ENCODE peak calls at places on chromosomes 12 and 14, in seven cellular contexts. One of them, this sample, is unnamed.

GRCh38 chr12:71935594-71935993 is 3.1 kb upstream of the TPH2 start:
- DNase-seq in AG09309: no peak
- DNase-seq in lung: no peak
- DNase-seq in WTC11: no peak
- DNase-seq in choroid plexus epithelial cell: no peak
- DNase-seq in suprapubic skin: no peak
- DNase-seq in astrocyte of the spinal cord: no peak
- DNase-seq in this sample: no peak

GRCh38 chr14:52283099-52283498 is 15.6 kb downstream of the PTGDR start:
- DNase-seq in choroid plexus epithelial cell: no peak
- DNase-seq in WTC11: no peak
- DNase-seq in AG09309: no peak
- DNase-seq in astrocyte of the spinal cord: no peak
- DNase-seq in suprapubic skin: no peak
- DNase-seq in lung: no peak
- DNase-seq in this sample: no peak

GRCh38 chr12:82723093-82723492 is 36.4 kb downstream of the TMTC2 start:
- DNase-seq in choroid plexus epithelial cell: no peak
- DNase-seq in WTC11: no peak
- DNase-seq in AG09309: no peak
- DNase-seq in astrocyte of the spinal cord: no peak
- DNase-seq in lung: no peak
- DNase-seq in suprapubic skin: no peak
- DNase-seq in this sample: no peak

GRCh38 chr12:14367097-14367661 is 1.7 kb downstream of the ATF7IP start:
- DNase-seq in suprapubic skin: no peak
- DNase-seq in lung: no peak
- DNase-seq in WTC11: no peak
- DNase-seq in AG09309: no peak
- DNase-seq in astrocyte of the spinal cord: peak
- DNase-seq in choroid plexus epithelial cell: peak
- DNase-seq in this sample: no peak

GRCh38 chr12:52521175-52521574 is 981 bp upstream of the KRT5 start:
- DNase-seq in lung: peak
- DNase-seq in astrocyte of the spinal cord: no peak
- DNase-seq in suprapubic skin: no peak
- DNase-seq in choroid plexus epithelial cell: peak
- DNase-seq in WTC11: no peak
- DNase-seq in AG09309: no peak
- DNase-seq in this sample: no peak

GRCh38 chr14:98477935-98478334 is 794.1 kb downstream of the BCL11B start:
- DNase-seq in suprapubic skin: no peak
- DNase-seq in WTC11: no peak
- DNase-seq in astrocyte of the spinal cord: no peak
- DNase-seq in choroid plexus epithelial cell: no peak
- DNase-seq in lung: no peak
- DNase-seq in AG09309: no peak
- DNase-seq in this sample: no peak

GRCh38 chr12:105942316-105942715 is 196.4 kb downstream of the NUAK1 start:
- DNase-seq in lung: no peak
- DNase-seq in suprapubic skin: no peak
- DNase-seq in WTC11: no peak
- DNase-seq in AG09309: no peak
- DNase-seq in choroid plexus epithelial cell: no peak
- DNase-seq in astrocyte of the spinal cord: no peak
- DNase-seq in this sample: no peak

GRCh38 chr12:32455607-32456063 is 56.3 kb downstream of the FGD4 start:
- DNase-seq in suprapubic skin: no peak
- DNase-seq in WTC11: no peak
- DNase-seq in AG09309: peak
- DNase-seq in lung: no peak
- DNase-seq in choroid plexus epithelial cell: peak
- DNase-seq in astrocyte of the spinal cord: peak
- DNase-seq in this sample: no peak

GRCh38 chr12:130622803-130623202 is 93.3 kb downstream of the RIMBP2 start:
- DNase-seq in choroid plexus epithelial cell: no peak
- DNase-seq in WTC11: no peak
- DNase-seq in lung: no peak
- DNase-seq in AG09309: no peak
- DNase-seq in suprapubic skin: no peak
- DNase-seq in astrocyte of the spinal cord: no peak
- DNase-seq in this sample: no peak

GRCh38 chr14:63759454-63759853 is 31.6 kb upstream of the SGPP1 start:
- DNase-seq in suprapubic skin: no peak
- DNase-seq in AG09309: peak
- DNase-seq in astrocyte of the spinal cord: peak
- DNase-seq in lung: no peak
- DNase-seq in WTC11: no peak
- DNase-seq in choroid plexus epithelial cell: peak
- DNase-seq in this sample: no peak

GRCh38 chr12:33357181-33357580 is 82.4 kb downstream of the SYT10 start:
- DNase-seq in astrocyte of the spinal cord: no peak
- DNase-seq in AG09309: no peak
- DNase-seq in lung: no peak
- DNase-seq in WTC11: no peak
- DNase-seq in choroid plexus epithelial cell: no peak
- DNase-seq in suprapubic skin: no peak
- DNase-seq in this sample: no peak

GRCh38 chr14:34851395-34851794 is 23.8 kb downstream of the BAZ1A start:
- DNase-seq in suprapubic skin: no peak
- DNase-seq in lung: no peak
- DNase-seq in AG09309: no peak
- DNase-seq in choroid plexus epithelial cell: peak
- DNase-seq in WTC11: no peak
- DNase-seq in astrocyte of the spinal cord: peak
- DNase-seq in this sample: no peak

GRCh38 chr14:37968664-37969225 is 239.0 kb upstream of the SSTR1 start:
- DNase-seq in astrocyte of the spinal cord: no peak
- DNase-seq in AG09309: no peak
- DNase-seq in lung: no peak
- DNase-seq in choroid plexus epithelial cell: no peak
- DNase-seq in WTC11: no peak
- DNase-seq in suprapubic skin: no peak
- DNase-seq in this sample: no peak

GRCh38 chr14:80996049-80996901 is 40.9 kb downstream of the TSHR start:
- DNase-seq in WTC11: no peak
- DNase-seq in suprapubic skin: no peak
- DNase-seq in lung: no peak
- DNase-seq in choroid plexus epithelial cell: peak
- DNase-seq in astrocyte of the spinal cord: peak
- DNase-seq in AG09309: peak
- DNase-seq in this sample: no peak

GRCh38 chr12:10033783-10034381 is 3.4 kb downstream of the CLEC9A start:
- DNase-seq in lung: no peak
- DNase-seq in WTC11: no peak
- DNase-seq in AG09309: no peak
- DNase-seq in astrocyte of the spinal cord: peak
- DNase-seq in suprapubic skin: no peak
- DNase-seq in choroid plexus epithelial cell: peak
- DNase-seq in this sample: no peak

GRCh38 chr12:113142173-113142885 is 6.8 kb upstream of the RASAL1 start:
- DNase-seq in WTC11: no peak
- DNase-seq in AG09309: no peak
- DNase-seq in choroid plexus epithelial cell: no peak
- DNase-seq in lung: no peak
- DNase-seq in suprapubic skin: no peak
- DNase-seq in astrocyte of the spinal cord: no peak
- DNase-seq in this sample: no peak

GRCh38 chr14:39442293-39442692 is 10.1 kb upstream of the FBXO33 start:
- DNase-seq in lung: no peak
- DNase-seq in astrocyte of the spinal cord: no peak
- DNase-seq in WTC11: no peak
- DNase-seq in AG09309: no peak
- DNase-seq in suprapubic skin: no peak
- DNase-seq in choroid plexus epithelial cell: no peak
- DNase-seq in this sample: no peak

GRCh38 chr12:64352181-64352580 is 38.4 kb downstream of the C12orf56 start:
- DNase-seq in astrocyte of the spinal cord: no peak
- DNase-seq in suprapubic skin: no peak
- DNase-seq in lung: no peak
- DNase-seq in WTC11: peak
- DNase-seq in AG09309: no peak
- DNase-seq in choroid plexus epithelial cell: no peak
- DNase-seq in this sample: no peak

GRCh38 chr12:18284461-18284860 is 23.1 kb downstream of the PIK3C2G start:
- DNase-seq in lung: no peak
- DNase-seq in suprapubic skin: no peak
- DNase-seq in WTC11: no peak
- DNase-seq in astrocyte of the spinal cord: no peak
- DNase-seq in choroid plexus epithelial cell: no peak
- DNase-seq in AG09309: no peak
- DNase-seq in this sample: no peak

GRCh38 chr12:48542300-48542928 is 17.0 kb downstream of the OR8S1 start:
- DNase-seq in suprapubic skin: no peak
- DNase-seq in AG09309: no peak
- DNase-seq in astrocyte of the spinal cord: no peak
- DNase-seq in lung: peak
- DNase-seq in WTC11: no peak
- DNase-seq in choroid plexus epithelial cell: peak
- DNase-seq in this sample: peak
- TF ChIP-seq CTCF in suprapubic skin: no peak
- TF ChIP-seq CTCF in AG09309: peak
- TF ChIP-seq CTCF in astrocyte of the spinal cord: peak
- TF ChIP-seq CTCF in lung: no peak
- TF ChIP-seq CTCF in WTC11: no peak
- TF ChIP-seq CTCF in choroid plexus epithelial cell: peak
- TF ChIP-seq CTCF in this sample: no peak

DNA sequence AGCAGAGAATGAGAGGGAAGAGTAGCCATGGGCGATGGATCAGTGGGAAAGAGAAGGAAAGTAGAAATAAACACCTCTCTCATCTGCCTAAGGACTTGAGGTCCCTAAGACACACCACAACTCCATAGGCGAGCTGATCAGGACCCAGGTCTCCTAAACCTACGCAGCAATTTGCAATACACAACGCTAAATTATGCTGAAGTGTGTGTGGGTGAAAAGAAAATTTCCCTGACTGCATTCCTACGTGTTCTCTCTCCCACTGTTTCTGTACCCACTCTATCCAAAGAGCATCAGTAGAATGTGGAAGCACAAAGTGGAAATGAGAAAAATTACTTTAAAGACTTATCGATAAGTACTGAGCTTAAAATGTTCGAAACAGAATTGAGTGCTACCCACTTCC is 88.9 kb downstream of the RPS29 start:
- DNase-seq in choroid plexus epithelial cell: no peak
- DNase-seq in astrocyte of the spinal cord: no peak
- DNase-seq in AG09309: no peak
- DNase-seq in WTC11: no peak
- DNase-seq in lung: no peak
- DNase-seq in suprapubic skin: no peak
- DNase-seq in this sample: no peak
- TF ChIP-seq CTCF in choroid plexus epithelial cell: no peak
- TF ChIP-seq CTCF in astrocyte of the spinal cord: no peak
- TF ChIP-seq CTCF in AG09309: no peak
- TF ChIP-seq CTCF in WTC11: no peak
- TF ChIP-seq CTCF in lung: no peak
- TF ChIP-seq CTCF in suprapubic skin: no peak
- TF ChIP-seq CTCF in this sample: no peak

GRCh38 chr12:5170894-5171293 is 127.2 kb downstream of the KCNA5 start:
- DNase-seq in suprapubic skin: no peak
- DNase-seq in lung: no peak
- DNase-seq in WTC11: no peak
- DNase-seq in astrocyte of the spinal cord: no peak
- DNase-seq in choroid plexus epithelial cell: no peak
- DNase-seq in AG09309: no peak
- DNase-seq in this sample: no peak

GRCh38 chr12:5171701-5172100 is 128.0 kb downstream of the KCNA5 start:
- DNase-seq in choroid plexus epithelial cell: peak
- DNase-seq in astrocyte of the spinal cord: peak
- DNase-seq in WTC11: peak
- DNase-seq in suprapubic skin: no peak
- DNase-seq in lung: peak
- DNase-seq in AG09309: peak
- DNase-seq in this sample: no peak

GRCh38 chr12:5176058-5176457 is 132.4 kb downstream of the KCNA5 start:
- DNase-seq in AG09309: no peak
- DNase-seq in suprapubic skin: no peak
- DNase-seq in WTC11: no peak
- DNase-seq in choroid plexus epithelial cell: no peak
- DNase-seq in astrocyte of the spinal cord: no peak
- DNase-seq in lung: no peak
- DNase-seq in this sample: no peak

GRCh38 chr12:5172886-5173285 is 129.2 kb downstream of the KCNA5 start:
- DNase-seq in AG09309: no peak
- DNase-seq in lung: no peak
- DNase-seq in astrocyte of the spinal cord: no peak
- DNase-seq in WTC11: no peak
- DNase-seq in choroid plexus epithelial cell: no peak
- DNase-seq in suprapubic skin: no peak
- DNase-seq in this sample: no peak

GRCh38 chr12:5173511-5174011 is 129.9 kb downstream of the KCNA5 start:
- DNase-seq in WTC11: no peak
- DNase-seq in AG09309: no peak
- DNase-seq in choroid plexus epithelial cell: no peak
- DNase-seq in suprapubic skin: no peak
- DNase-seq in lung: no peak
- DNase-seq in astrocyte of the spinal cord: no peak
- DNase-seq in this sample: no peak
- TF ChIP-seq CTCF in WTC11: no peak
- TF ChIP-seq CTCF in AG09309: no peak
- TF ChIP-seq CTCF in choroid plexus epithelial cell: no peak
- TF ChIP-seq CTCF in suprapubic skin: no peak
- TF ChIP-seq CTCF in lung: no peak
- TF ChIP-seq CTCF in astrocyte of the spinal cord: no peak
- TF ChIP-seq CTCF in this sample: no peak

GRCh38 chr14:61064866-61065265 is 83.8 kb downstream of the SLC38A6 start:
- DNase-seq in choroid plexus epithelial cell: no peak
- DNase-seq in AG09309: no peak
- DNase-seq in WTC11: no peak
- DNase-seq in astrocyte of the spinal cord: no peak
- DNase-seq in lung: no peak
- DNase-seq in suprapubic skin: no peak
- DNase-seq in this sample: no peak

GRCh38 chr14:61065671-61066070 is 84.6 kb downstream of the SLC38A6 start:
- DNase-seq in choroid plexus epithelial cell: no peak
- DNase-seq in suprapubic skin: no peak
- DNase-seq in lung: no peak
- DNase-seq in AG09309: no peak
- DNase-seq in WTC11: no peak
- DNase-seq in astrocyte of the spinal cord: no peak
- DNase-seq in this sample: no peak

GRCh38 chr14:61063461-61063860 is 82.4 kb downstream of the SLC38A6 start:
- DNase-seq in suprapubic skin: no peak
- DNase-seq in choroid plexus epithelial cell: no peak
- DNase-seq in AG09309: no peak
- DNase-seq in astrocyte of the spinal cord: no peak
- DNase-seq in lung: no peak
- DNase-seq in WTC11: no peak
- DNase-seq in this sample: no peak

GRCh38 chr14:61064210-61064609 is 83.2 kb downstream of the SLC38A6 start:
- DNase-seq in suprapubic skin: no peak
- DNase-seq in choroid plexus epithelial cell: no peak
- DNase-seq in WTC11: no peak
- DNase-seq in AG09309: no peak
- DNase-seq in lung: no peak
- DNase-seq in astrocyte of the spinal cord: no peak
- DNase-seq in this sample: no peak
- TF ChIP-seq CTCF in suprapubic skin: no peak
- TF ChIP-seq CTCF in choroid plexus epithelial cell: peak
- TF ChIP-seq CTCF in WTC11: no peak
- TF ChIP-seq CTCF in AG09309: no peak
- TF ChIP-seq CTCF in lung: no peak
- TF ChIP-seq CTCF in astrocyte of the spinal cord: no peak
- TF ChIP-seq CTCF in this sample: no peak

GRCh38 chr12:109346920-109347319 is 780 bp upstream of the MYO1H start:
- DNase-seq in AG09309: no peak
- DNase-seq in lung: no peak
- DNase-seq in astrocyte of the spinal cord: no peak
- DNase-seq in choroid plexus epithelial cell: no peak
- DNase-seq in WTC11: peak
- DNase-seq in suprapubic skin: no peak
- DNase-seq in this sample: no peak
- TF ChIP-seq CTCF in AG09309: no peak
- TF ChIP-seq CTCF in lung: no peak
- TF ChIP-seq CTCF in astrocyte of the spinal cord: no peak
- TF ChIP-seq CTCF in choroid plexus epithelial cell: no peak
- TF ChIP-seq CTCF in WTC11: peak
- TF ChIP-seq CTCF in suprapubic skin: no peak
- TF ChIP-seq CTCF in this sample: no peak

This sample was measured in glutamatergic neuron.